ENCODE peak calls at places on chromosome 18, in five cellular contexts. Q is left lung, J is GM10248, E is T-helper 2 cell, B is ELR. I is an unnamed sample.
A peak's percentile ranks its signal among the peaks of the same experiment; 100 is the strongest.

GRCh38 chr18:55115606-55116005 is 156.3 kb upstream of the CCDC68 start:
- DNase-seq in Q (no peak), B (peak; percentile 41), J (no peak), E (no peak), I (peak; percentile 32)

GRCh38 chr18:62386616-62387015 is 61.5 kb downstream of the TNFRSF11A start:
- DNase-seq in J (no peak), B (no peak), Q (no peak), E (no peak), I (no peak)

GRCh38 chr18:23135679-23136325 is 517 bp downstream of the CABLES1 start:
- DNase-seq in J (peak; percentile 55), B (peak; percentile 60), Q (peak; percentile 88), E (no peak), I (no peak)

GRCh38 chr18:58241877-58242276 is 197.9 kb downstream of the NEDD4L start:
- DNase-seq in Q (no peak), B (peak; percentile 72), J (no peak), E (no peak), I (peak; percentile 93)

GRCh38 chr18:31952223-31952622 is 9.3 kb upstream of the TRAPPC8 start:
- DNase-seq in E (no peak), J (no peak), Q (no peak), B (no peak), I (no peak)

GRCh38 chr18:46712406-46712805 is 44.4 kb downstream of the ST8SIA5 start:
- DNase-seq in E (no peak), J (no peak), Q (no peak), B (peak; percentile 78), I (peak; percentile 58)

GRCh38 chr18:45626330-45627203 is 11.3 kb downstream of the SLC14A2 start:
- DNase-seq in J (no peak), E (no peak), Q (no peak), B (peak; percentile 50), I (peak; percentile 43)

GRCh38 chr18:9992300-9992987 is 78.6 kb downstream of the VAPA start:
- DNase-seq in E (no peak), J (no peak), B (no peak), Q (no peak), I (no peak)

GRCh38 chr18:8499810-8500663 is 109.2 kb upstream of the RAB12 start:
- DNase-seq in B (no peak), E (no peak), J (no peak), Q (no peak), I (no peak)

GRCh38 chr18:21063011-21063410 is 48.6 kb downstream of the ROCK1 start:
- DNase-seq in E (no peak), Q (no peak), J (no peak), B (no peak), I (no peak)

GRCh38 chr18:48376406-48376805 is 32.8 kb downstream of the ZBTB7C start:
- DNase-seq in Q (no peak), J (no peak), B (no peak), E (no peak), I (no peak)

GRCh38 chr18:60892441-60892840 is 440.8 kb upstream of the CDH20 start:
- DNase-seq in E (no peak), Q (no peak), B (peak; percentile 7), J (no peak), I (no peak)

GRCh38 chr18:35456181-35456850 is 41.4 kb downstream of the INO80C start:
- DNase-seq in J (no peak), B (peak; percentile 19), Q (no peak), E (no peak), I (peak; percentile 17)

GRCh38 chr18:57150828-57151227 is 3.9 kb downstream of the BOD1L2 start:
- DNase-seq in J (no peak), E (no peak), B (no peak), Q (no peak), I (no peak)

GRCh38 chr18:13513015-13513414 is 213.3 kb downstream of the FAM210A start:
- DNase-seq in B (no peak), Q (no peak), E (no peak), J (no peak), I (no peak)

GRCh38 chr18:21100141-21100540 is 11.5 kb downstream of the ROCK1 start:
- DNase-seq in B (no peak), Q (no peak), J (no peak), E (no peak), I (peak; percentile 31)

GRCh38 chr18:58668897-58669296 is 2.4 kb upstream of the MALT1 start:
- DNase-seq in B (peak; percentile 95), Q (no peak), J (no peak), E (no peak), I (peak; percentile 80)

GRCh38 chr18:26185267-26185666 is 41.0 kb upstream of the TAF4B start:
- DNase-seq in B (peak; percentile 45), E (no peak), J (no peak), Q (no peak), I (no peak)

GRCh38 chr18:77650799-77651385 is 401.2 kb downstream of the GALR1 start:
- DNase-seq in J (peak; percentile 80), E (peak; percentile 27), B (peak; percentile 15), Q (peak; percentile 93), I (no peak)

GRCh38 chr18:59899298-59900221 is at the start of gene PMAIP1:
- DNase-seq in J (peak; percentile 93), Q (peak; percentile 95), B (peak; percentile 95), E (peak; percentile 78), I (peak; percentile 94)

GRCh38 chr18:58800582-58800981 is 64.1 kb upstream of the ZNF532 start:
- DNase-seq in B (no peak), E (no peak), J (peak; percentile 62), Q (no peak), I (no peak)

I was measured in IMR-90.